ENCODE peak calls at places on chromosomes 3 and 15, in eight cellular contexts. A, S, W, H, L, D, M and Z are unnamed samples.

GRCh38 chr3:39147711-39148115 is 5.7 kb downstream of the CSRNP1 start:
- DNase-seq in A (peak), S (no peak), W (no peak), H (no peak), L (peak), D (no peak), M (peak), Z (peak)

GRCh38 chr3:71581451-71581980 is 2.0 kb downstream of the FOXP1 start:
- DNase-seq in A (peak), S (peak), W (no peak), H (peak), L (no peak), D (no peak), M (peak), Z (no peak)

GRCh38 chr3:61250784-61251173 is 473 bp downstream of the FHIT start:
- DNase-seq in A (peak), S (peak), W (no peak), H (peak), L (no peak), D (no peak), M (no peak), Z (no peak)

GRCh38 chr15:59991919-59992318 is 12.2 kb upstream of the FOXB1 start:
- DNase-seq in A (no peak), S (no peak), W (no peak), H (no peak), L (no peak), D (no peak), M (no peak), Z (no peak)

GRCh38 chr3:117045143-117045542 is 335.6 kb downstream of the TUSC7 start:
- DNase-seq in A (peak), S (no peak), W (peak), H (peak), L (peak), D (no peak), M (no peak), Z (no peak)

GRCh38 chr3:119541547-119541946 is 17.9 kb downstream of the CD80 start:
- DNase-seq in A (no peak), S (no peak), W (no peak), H (no peak), L (no peak), D (no peak), M (no peak), Z (no peak)

GRCh38 chr3:4804161-4805058 is 174.8 kb upstream of the BHLHE40 start:
- DNase-seq in A (no peak), S (no peak), W (no peak), H (peak), L (no peak), D (peak), M (no peak), Z (no peak)

GRCh38 chr3:108218811-108219210 is 3.4 kb downstream of the IFT57 start:
- DNase-seq in A (no peak), S (no peak), W (no peak), H (no peak), L (peak), D (no peak), M (no peak), Z (no peak)

GRCh38 chr3:24237971-24238767 is 256.5 kb downstream of the THRB start:
- DNase-seq in A (peak), S (peak), W (peak), H (peak), L (peak), D (no peak), M (peak), Z (peak)

GRCh38 chr3:53846134-53846850 is at the start of the genes CHDH and IL17RB:
- DNase-seq in A (peak), S (peak), W (peak), H (peak), L (no peak), D (peak), M (peak), Z (no peak)

GRCh38 chr3:50333744-50334328 is 5.8 kb upstream of the TUSC2 start:
- DNase-seq in A (no peak), S (no peak), W (no peak), H (no peak), L (peak), D (no peak), M (peak), Z (no peak)

GRCh38 chr3:126252373-126252772 is 72.0 kb upstream of the ALDH1L1 start:
- DNase-seq in A (no peak), S (no peak), W (no peak), H (no peak), L (no peak), D (no peak), M (no peak), Z (no peak)

GRCh38 chr3:127689266-127689860 is 16.6 kb downstream of the ABTB1 start:
- DNase-seq in A (peak), S (no peak), W (no peak), H (no peak), L (no peak), D (peak), M (no peak), Z (no peak)

DNA sequence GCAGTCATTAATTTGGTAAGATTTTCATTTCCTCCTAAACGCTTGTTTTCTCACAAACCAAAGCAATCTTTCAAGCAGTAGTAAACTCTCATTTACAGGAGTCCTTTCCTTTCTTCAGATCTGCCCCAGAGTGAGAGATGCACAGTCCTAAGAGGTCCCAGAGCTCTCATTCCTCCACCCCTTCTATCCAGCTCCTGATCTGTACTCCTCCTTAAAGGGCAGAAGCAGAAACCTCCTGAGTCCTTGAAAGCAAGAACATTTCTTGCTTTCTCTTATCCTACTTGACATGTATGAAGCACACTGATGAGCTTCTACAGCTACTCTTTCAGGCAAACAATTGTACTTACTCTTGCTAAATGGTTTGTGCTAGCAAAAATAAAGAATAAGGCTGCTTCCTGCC is 11.7 kb downstream of the EXD1 start:
- DNase-seq in A (no peak), S (no peak), W (no peak), H (no peak), L (no peak), D (no peak), M (no peak), Z (no peak)
- H3K4me3 ChIP-seq in A (no peak), S (no peak), W (no peak), H (no peak), L (no peak), D (no peak), M (no peak), Z (no peak)

GRCh38 chr3:16741103-16741758 is 136.0 kb upstream of the DAZL start:
- DNase-seq in A (no peak), S (no peak), W (no peak), H (peak), L (peak), D (no peak), M (no peak), Z (peak)

GRCh38 chr3:16738451-16738850 is 133.2 kb upstream of the DAZL start:
- DNase-seq in A (no peak), S (no peak), W (no peak), H (no peak), L (no peak), D (no peak), M (no peak), Z (no peak)

GRCh38 chr3:16741890-16742289 is 136.7 kb upstream of the DAZL start:
- DNase-seq in A (no peak), S (no peak), W (no peak), H (no peak), L (no peak), D (no peak), M (peak), Z (peak)

GRCh38 chr3:16740531-16740930 is 135.3 kb upstream of the DAZL start:
- DNase-seq in A (no peak), S (no peak), W (no peak), H (no peak), L (no peak), D (no peak), M (no peak), Z (no peak)

GRCh38 chr3:16739416-16740091 is 134.3 kb upstream of the DAZL start:
- DNase-seq in A (no peak), S (no peak), W (no peak), H (no peak), L (peak), D (no peak), M (no peak), Z (peak)
- H3K4me3 ChIP-seq in A (no peak), S (no peak), W (no peak), H (no peak), L (no peak), D (no peak), M (no peak), Z (no peak)

DNA sequence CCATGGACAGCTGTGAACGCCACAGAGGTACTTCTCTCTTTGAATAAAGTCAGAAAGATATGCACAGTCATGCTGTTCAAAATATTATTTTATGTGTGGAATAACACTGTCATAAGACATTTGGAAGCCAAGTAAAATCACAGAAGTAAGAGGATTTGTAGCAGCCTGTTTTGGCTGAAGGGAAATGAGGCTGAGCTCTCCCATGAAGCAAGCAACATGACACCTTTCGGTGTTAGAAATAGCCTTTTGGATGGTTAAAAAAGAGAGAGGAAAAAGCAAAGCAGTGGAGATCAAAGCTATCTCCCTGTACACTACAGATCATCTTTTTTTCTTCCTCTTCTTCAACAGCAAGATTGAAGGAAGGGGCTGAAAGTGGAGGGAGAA is 755.3 kb downstream of the ROBO1 start:
- DNase-seq in A (no peak), S (no peak), W (no peak), H (no peak), L (no peak), D (no peak), M (no peak), Z (no peak)
- H3K4me3 ChIP-seq in A (no peak), S (no peak), W (no peak), H (no peak), L (no peak), D (peak), M (no peak), Z (no peak)

DNA sequence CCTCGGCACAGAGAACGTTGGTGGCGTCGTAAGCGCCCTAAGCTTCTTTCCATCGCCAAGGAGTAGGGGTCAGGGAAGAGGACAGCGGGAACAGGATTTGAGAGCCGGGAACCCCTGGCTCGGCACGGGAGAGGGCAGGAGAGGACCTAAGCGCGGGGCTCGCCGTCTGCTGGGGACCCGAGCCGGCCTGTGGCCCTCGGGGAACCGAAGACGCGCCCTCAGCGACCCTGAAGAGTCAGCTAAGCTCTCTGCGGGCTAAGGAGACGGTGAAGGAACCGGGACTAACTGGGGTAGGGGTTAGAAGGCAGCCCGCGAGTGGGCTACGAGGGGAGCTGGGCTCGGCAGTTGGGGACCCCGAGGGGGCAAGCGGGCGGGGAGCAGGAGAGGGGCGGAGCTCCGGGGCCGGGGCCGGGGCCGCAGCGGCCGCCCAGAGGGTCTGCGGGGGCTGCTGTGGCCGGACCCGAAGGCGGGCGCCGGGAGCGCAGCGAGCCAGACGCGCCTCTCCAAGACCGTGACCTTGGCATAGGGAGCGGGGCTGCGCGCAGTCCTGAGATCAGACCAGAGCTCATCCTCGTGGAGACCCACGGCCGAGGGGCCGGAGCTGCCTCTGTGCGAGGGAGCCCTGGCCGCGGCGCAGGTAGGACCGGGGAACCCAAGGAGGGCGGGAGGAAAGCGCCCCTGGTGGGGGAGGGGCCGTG is 574 bp downstream of the CASR start:
- DNase-seq in A (no peak), S (no peak), W (no peak), H (no peak), L (no peak), D (no peak), M (no peak), Z (no peak)
- H3K4me3 ChIP-seq in A (peak), S (no peak), W (peak), H (no peak), L (no peak), D (no peak), M (no peak), Z (no peak)

DNA sequence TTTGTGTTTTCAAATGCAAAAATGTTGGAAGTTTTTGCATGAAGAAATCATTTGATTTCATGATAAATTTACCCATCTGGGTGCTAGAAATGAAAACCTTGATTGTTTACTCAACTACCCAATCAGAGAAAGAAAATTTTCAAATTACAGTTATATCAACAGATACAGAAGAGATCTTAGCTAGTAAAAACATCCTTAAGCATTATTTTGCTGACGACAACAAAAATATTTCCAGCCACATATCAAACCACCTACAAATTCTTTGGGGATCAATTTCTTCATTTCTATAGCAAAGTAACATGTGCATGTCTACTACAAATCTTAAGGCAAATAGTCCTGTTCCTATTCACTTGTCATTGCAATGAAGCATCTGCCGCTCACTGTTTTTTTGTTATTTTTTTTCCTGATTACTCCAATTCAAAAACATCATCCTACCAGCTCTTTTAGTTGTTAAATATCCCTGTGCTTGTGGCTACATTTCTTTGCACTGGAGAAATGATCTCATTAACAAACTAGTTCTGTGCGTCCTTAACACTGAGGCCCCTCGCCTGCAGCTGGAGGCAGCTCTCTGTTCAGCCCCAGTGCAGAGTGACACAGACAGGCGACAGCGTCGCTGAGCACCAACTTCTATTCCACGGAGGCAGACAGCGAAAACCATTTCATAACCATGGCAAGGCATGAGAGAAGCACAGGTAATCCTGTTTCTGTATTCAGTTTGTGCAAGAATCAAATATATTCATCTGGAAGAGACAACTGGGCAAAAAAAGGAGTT is 530.4 kb downstream of the ZIC1 start:
- DNase-seq in A (no peak), S (no peak), W (no peak), H (no peak), L (no peak), D (peak), M (no peak), Z (no peak)
- H3K4me3 ChIP-seq in A (no peak), S (no peak), W (no peak), H (no peak), L (no peak), D (peak), M (no peak), Z (no peak)

GRCh38 chr3:29285356-29286070 is 4.6 kb downstream of the RBMS3 start:
- DNase-seq in A (no peak), S (no peak), W (no peak), H (peak), L (peak), D (no peak), M (no peak), Z (no peak)
- H3K4me3 ChIP-seq in A (peak), S (peak), W (no peak), H (peak), L (peak), D (no peak), M (no peak), Z (peak)

GRCh38 chr3:42655331-42655888 is 1.9 kb downstream of the ZBTB47 start:
- DNase-seq in A (no peak), S (no peak), W (no peak), H (no peak), L (no peak), D (no peak), M (peak), Z (no peak)
- H3K4me3 ChIP-seq in A (peak), S (peak), W (peak), H (peak), L (peak), D (peak), M (peak), Z (peak)

DNA sequence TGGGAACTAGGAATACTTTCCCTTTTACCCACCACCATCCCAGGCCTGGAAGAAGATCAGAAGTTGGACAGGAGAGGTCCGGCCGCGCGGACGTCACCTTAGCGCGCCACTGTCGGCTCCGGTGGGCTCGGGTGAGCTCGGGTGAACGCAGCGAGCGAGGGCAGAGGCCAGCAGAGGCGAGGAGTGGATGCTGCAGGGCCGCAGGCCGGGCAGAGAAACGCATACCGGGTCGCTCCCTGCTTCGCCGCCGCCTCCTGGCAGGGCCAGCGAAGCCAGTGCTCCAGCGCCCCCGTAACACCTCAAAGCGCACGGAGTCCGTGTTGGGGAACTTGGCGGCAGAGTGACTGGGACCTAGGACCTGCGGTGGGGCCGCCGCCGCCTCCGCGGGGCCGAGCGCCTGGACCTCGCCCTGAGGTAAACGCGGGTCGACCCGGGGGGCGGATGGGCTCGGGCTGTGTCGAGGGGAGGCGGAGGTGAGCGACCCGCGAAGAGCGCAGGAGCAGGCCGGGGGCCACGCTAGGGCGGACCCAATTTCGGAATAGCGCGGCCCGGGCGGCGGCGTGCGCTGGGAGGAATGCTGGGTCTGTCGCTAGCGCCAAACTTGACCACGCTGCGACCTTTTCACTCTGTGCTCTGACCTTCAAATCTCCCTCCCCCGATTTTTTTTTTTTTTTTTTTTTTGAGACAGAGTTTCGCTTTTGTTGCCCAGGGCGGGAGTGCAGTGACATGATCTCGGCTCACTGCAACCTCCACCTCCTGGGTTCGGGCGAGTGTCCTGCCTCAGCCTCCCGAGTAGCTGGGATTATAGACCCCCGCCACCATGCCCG is 1.6 kb downstream of the CYP11A1 start:
- DNase-seq in A (peak), S (no peak), W (no peak), H (no peak), L (peak), D (no peak), M (peak), Z (no peak)
- H3K4me3 ChIP-seq in A (peak), S (peak), W (peak), H (peak), L (peak), D (peak), M (peak), Z (peak)

DNA sequence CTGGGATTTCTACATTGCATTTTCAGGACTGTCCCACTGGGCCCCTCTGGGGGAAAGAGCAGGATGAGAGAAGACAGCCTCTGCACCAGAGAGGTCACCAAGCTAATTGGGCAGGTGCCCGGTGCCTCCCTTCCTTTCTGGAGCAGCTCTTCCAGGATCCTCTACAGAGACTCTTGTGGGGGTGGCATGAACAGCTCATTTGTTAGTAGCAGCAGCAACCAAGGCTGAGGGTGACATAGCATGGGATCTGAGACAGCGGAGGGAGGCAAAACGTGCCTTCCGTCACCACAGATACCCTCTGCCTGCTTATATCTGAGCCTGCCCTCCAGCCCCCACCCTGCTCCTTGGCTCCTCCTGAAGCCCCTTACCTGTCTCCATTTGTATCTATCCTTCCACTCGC is 83.1 kb upstream of the OXTR start:
- DNase-seq in A (no peak), S (no peak), W (no peak), H (no peak), L (no peak), D (no peak), M (no peak), Z (no peak)
- H3K4me3 ChIP-seq in A (no peak), S (no peak), W (no peak), H (no peak), L (no peak), D (no peak), M (no peak), Z (no peak)